ENCODE peak calls at places on chromosomes 3 and 15, in seven cellular contexts. J is psoas muscle, P is retina, E is GM04503, N is AG10803, X is SW 1271, D is NCI-H460. F is an unnamed sample.

GRCh38 chr3:128950223-128950938 is 43.5 kb downstream of the CFAP92 start:
- DNase-seq in X (no peak), P (peak; percentile 25), N (peak; percentile 4), J (no peak), E (no peak), D (peak; percentile 8), F (no peak)

GRCh38 chr3:45105855-45106655 is 40.1 kb downstream of the CDCP1 start:
- DNase-seq in X (peak; percentile 62), E (peak; percentile 66), N (peak; percentile 92), J (no peak), D (no peak), P (no peak), F (no peak)

GRCh38 chr3:147297756-147298155 is 108.6 kb downstream of the ZIC4 start:
- DNase-seq in N (no peak), E (no peak), X (no peak), D (no peak), P (no peak), J (no peak), F (no peak)

GRCh38 chr3:154241496-154241895 is 82.8 kb downstream of the DHX36 start:
- DNase-seq in N (no peak), X (no peak), P (no peak), D (no peak), E (no peak), J (no peak), F (no peak)

GRCh38 chr15:78088773-78089080 is 3.6 kb upstream of the SH2D7 start:
- DNase-seq in J (no peak), D (no peak), X (no peak), N (no peak), P (no peak), E (no peak), F (no peak)

GRCh38 chr3:197820550-197821335 is 29.7 kb downstream of the LRCH3 start:
- DNase-seq in X (no peak), E (no peak), N (no peak), J (no peak), P (no peak), D (no peak), F (no peak)

GRCh38 chr3:13544293-13544831 is 4.6 kb upstream of the FBLN2 start:
- DNase-seq in N (peak; percentile 92), E (peak; percentile 81), X (no peak), P (no peak), J (peak; percentile 55), D (no peak), F (peak; percentile 58)

GRCh38 chr3:39577541-39577940 is 110.1 kb downstream of the MOBP start:
- DNase-seq in N (no peak), E (no peak), X (no peak), J (no peak), D (no peak), P (no peak), F (no peak)

GRCh38 chr3:101195951-101196713 is 124.2 kb downstream of the IMPG2 start:
- DNase-seq in N (peak; percentile 73), E (peak; percentile 40), X (no peak), D (peak; percentile 63), P (peak; percentile 22), J (no peak), F (no peak)

GRCh38 chr3:61451841-61452240 is 109.5 kb upstream of the PTPRG start:
- DNase-seq in X (no peak), D (no peak), E (no peak), P (no peak), N (peak; percentile 18), J (no peak), F (no peak)

GRCh38 chr15:100671858-100672543 is 69.6 kb downstream of the ASB7 start:
- DNase-seq in X (no peak), D (peak; percentile 33), J (no peak), E (no peak), N (no peak), P (no peak), F (peak; percentile 16)

GRCh38 chr15:56582785-56583184 is 117.8 kb upstream of the MNS1 start:
- DNase-seq in J (no peak), P (no peak), X (no peak), E (no peak), D (no peak), N (no peak), F (no peak)

GRCh38 chr3:111072016-111072891 is 638 bp downstream of the NECTIN3 start:
- DNase-seq in J (peak; percentile 66), P (peak; percentile 86), X (no peak), E (no peak), D (no peak), N (peak; percentile 34), F (no peak)

GRCh38 chr15:92197761-92198160 is 195.9 kb upstream of the ST8SIA2 start:
- DNase-seq in N (no peak), J (no peak), E (no peak), P (no peak), D (no peak), X (no peak), F (no peak)

GRCh38 chr3:41881233-41881821 is 80.6 kb downstream of the ULK4 start:
- DNase-seq in N (peak; percentile 46), D (peak; percentile 23), P (peak; percentile 59), X (peak; percentile 46), J (no peak), E (no peak), F (no peak)

GRCh38 chr15:98909968-98910885 is 97.4 kb downstream of the PGPEP1L start:
- DNase-seq in N (no peak), D (no peak), E (no peak), P (no peak), X (no peak), J (no peak), F (no peak)

F was measured in BJ.